ENCODE peak calls at places on chromosomes 3 and 15, in nine cellular contexts. One of them, this sample, is unnamed.

GRCh38 chr3:124234852-124235252 is 242.9 kb upstream of the ROPN1 start:
- DNase-seq in HuH-7.5: no peak
- DNase-seq in foreskin fibroblast: no peak
- DNase-seq in tibial artery: no peak
- DNase-seq in T-helper 17 cell: no peak
- DNase-seq in left cardiac atrium: peak
- DNase-seq in dermis microvascular lymphatic vessel endothelial cell: peak
- DNase-seq in heart right ventricle: peak
- DNase-seq in A673: no peak
- DNase-seq in this sample: no peak

GRCh38 chr3:190001426-190001825 is 119.3 kb downstream of the P3H2 start:
- DNase-seq in foreskin fibroblast: no peak
- DNase-seq in A673: peak
- DNase-seq in T-helper 17 cell: no peak
- DNase-seq in heart right ventricle: no peak
- DNase-seq in dermis microvascular lymphatic vessel endothelial cell: no peak
- DNase-seq in tibial artery: no peak
- DNase-seq in HuH-7.5: no peak
- DNase-seq in left cardiac atrium: no peak
- DNase-seq in this sample: peak

GRCh38 chr15:57079907-57080750 is 161.7 kb downstream of the TCF12 start:
- DNase-seq in left cardiac atrium: no peak
- DNase-seq in heart right ventricle: no peak
- DNase-seq in T-helper 17 cell: no peak
- DNase-seq in foreskin fibroblast: no peak
- DNase-seq in dermis microvascular lymphatic vessel endothelial cell: no peak
- DNase-seq in tibial artery: no peak
- DNase-seq in HuH-7.5: no peak
- DNase-seq in A673: peak
- DNase-seq in this sample: peak

GRCh38 chr3:113495035-113495434 is 19.9 kb downstream of the SPICE1 start:
- DNase-seq in HuH-7.5: no peak
- DNase-seq in A673: peak
- DNase-seq in left cardiac atrium: no peak
- DNase-seq in foreskin fibroblast: no peak
- DNase-seq in heart right ventricle: no peak
- DNase-seq in tibial artery: no peak
- DNase-seq in dermis microvascular lymphatic vessel endothelial cell: peak
- DNase-seq in T-helper 17 cell: no peak
- DNase-seq in this sample: peak

GRCh38 chr15:68385671-68386586 is 46.0 kb downstream of the ITGA11 start:
- DNase-seq in dermis microvascular lymphatic vessel endothelial cell: no peak
- DNase-seq in A673: no peak
- DNase-seq in T-helper 17 cell: no peak
- DNase-seq in heart right ventricle: no peak
- DNase-seq in tibial artery: peak
- DNase-seq in HuH-7.5: no peak
- DNase-seq in foreskin fibroblast: no peak
- DNase-seq in left cardiac atrium: no peak
- DNase-seq in this sample: no peak

GRCh38 chr3:159907828-159908227 is 80.8 kb upstream of the IL12A start:
- DNase-seq in left cardiac atrium: no peak
- DNase-seq in dermis microvascular lymphatic vessel endothelial cell: no peak
- DNase-seq in heart right ventricle: no peak
- DNase-seq in HuH-7.5: no peak
- DNase-seq in foreskin fibroblast: no peak
- DNase-seq in A673: no peak
- DNase-seq in T-helper 17 cell: no peak
- DNase-seq in tibial artery: no peak
- DNase-seq in this sample: no peak

GRCh38 chr3:69997486-69998307 is 1.8 kb upstream of the SAMMSON start:
- DNase-seq in foreskin fibroblast: no peak
- DNase-seq in heart right ventricle: no peak
- DNase-seq in A673: peak
- DNase-seq in HuH-7.5: no peak
- DNase-seq in T-helper 17 cell: no peak
- DNase-seq in tibial artery: no peak
- DNase-seq in dermis microvascular lymphatic vessel endothelial cell: no peak
- DNase-seq in left cardiac atrium: no peak
- DNase-seq in this sample: no peak

GRCh38 chr3:11547498-11547897 is 96.2 kb downstream of the VGLL4 start:
- DNase-seq in left cardiac atrium: no peak
- DNase-seq in foreskin fibroblast: no peak
- DNase-seq in HuH-7.5: no peak
- DNase-seq in tibial artery: no peak
- DNase-seq in T-helper 17 cell: no peak
- DNase-seq in dermis microvascular lymphatic vessel endothelial cell: no peak
- DNase-seq in heart right ventricle: no peak
- DNase-seq in A673: no peak
- DNase-seq in this sample: no peak

GRCh38 chr15:44550256-44550655 is 13.3 kb downstream of the EIF3J start:
- DNase-seq in T-helper 17 cell: no peak
- DNase-seq in A673: peak
- DNase-seq in foreskin fibroblast: peak
- DNase-seq in HuH-7.5: no peak
- DNase-seq in left cardiac atrium: no peak
- DNase-seq in tibial artery: no peak
- DNase-seq in dermis microvascular lymphatic vessel endothelial cell: peak
- DNase-seq in heart right ventricle: no peak
- DNase-seq in this sample: no peak

GRCh38 chr15:79282371-79283251 is at the start of gene ANKRD34C:
- DNase-seq in tibial artery: no peak
- DNase-seq in dermis microvascular lymphatic vessel endothelial cell: no peak
- DNase-seq in HuH-7.5: no peak
- DNase-seq in foreskin fibroblast: no peak
- DNase-seq in A673: no peak
- DNase-seq in left cardiac atrium: no peak
- DNase-seq in T-helper 17 cell: no peak
- DNase-seq in heart right ventricle: no peak
- DNase-seq in this sample: peak

GRCh38 chr15:77838595-77838994 is 205.9 kb upstream of the LINGO1 start:
- DNase-seq in T-helper 17 cell: no peak
- DNase-seq in dermis microvascular lymphatic vessel endothelial cell: no peak
- DNase-seq in A673: no peak
- DNase-seq in tibial artery: peak
- DNase-seq in HuH-7.5: no peak
- DNase-seq in left cardiac atrium: no peak
- DNase-seq in heart right ventricle: no peak
- DNase-seq in foreskin fibroblast: no peak
- DNase-seq in this sample: no peak

GRCh38 chr3:116863842-116864626 is 154.5 kb downstream of the TUSC7 start:
- DNase-seq in tibial artery: no peak
- DNase-seq in HuH-7.5: no peak
- DNase-seq in foreskin fibroblast: peak
- DNase-seq in left cardiac atrium: no peak
- DNase-seq in dermis microvascular lymphatic vessel endothelial cell: no peak
- DNase-seq in A673: peak
- DNase-seq in heart right ventricle: no peak
- DNase-seq in T-helper 17 cell: no peak
- DNase-seq in this sample: peak

GRCh38 chr3:123818324-123818920 is 65.7 kb downstream of the MYLK start:
- DNase-seq in HuH-7.5: no peak
- DNase-seq in A673: no peak
- DNase-seq in foreskin fibroblast: no peak
- DNase-seq in heart right ventricle: no peak
- DNase-seq in T-helper 17 cell: no peak
- DNase-seq in dermis microvascular lymphatic vessel endothelial cell: no peak
- DNase-seq in left cardiac atrium: no peak
- DNase-seq in tibial artery: no peak
- DNase-seq in this sample: no peak

GRCh38 chr3:9676780-9677179 is 26.9 kb upstream of the CPNE9 start:
- DNase-seq in heart right ventricle: no peak
- DNase-seq in tibial artery: no peak
- DNase-seq in HuH-7.5: no peak
- DNase-seq in foreskin fibroblast: peak
- DNase-seq in A673: no peak
- DNase-seq in T-helper 17 cell: no peak
- DNase-seq in dermis microvascular lymphatic vessel endothelial cell: peak
- DNase-seq in left cardiac atrium: no peak
- DNase-seq in this sample: no peak

GRCh38 chr3:52223449-52224408 is 1.7 kb downstream of the TLR9 start:
- DNase-seq in HuH-7.5: no peak
- DNase-seq in foreskin fibroblast: no peak
- DNase-seq in left cardiac atrium: no peak
- DNase-seq in A673: no peak
- DNase-seq in tibial artery: no peak
- DNase-seq in dermis microvascular lymphatic vessel endothelial cell: no peak
- DNase-seq in heart right ventricle: no peak
- DNase-seq in T-helper 17 cell: no peak
- DNase-seq in this sample: no peak

GRCh38 chr15:48072941-48073340 is 47.8 kb upstream of the SLC24A5 start:
- DNase-seq in A673: no peak
- DNase-seq in foreskin fibroblast: no peak
- DNase-seq in heart right ventricle: no peak
- DNase-seq in HuH-7.5: no peak
- DNase-seq in T-helper 17 cell: no peak
- DNase-seq in tibial artery: no peak
- DNase-seq in left cardiac atrium: no peak
- DNase-seq in dermis microvascular lymphatic vessel endothelial cell: no peak
- DNase-seq in this sample: no peak

GRCh38 chr3:148955544-148956346 is 35.6 kb upstream of the GYG1 start:
- DNase-seq in HuH-7.5: peak
- DNase-seq in A673: peak
- DNase-seq in tibial artery: peak
- DNase-seq in left cardiac atrium: peak
- DNase-seq in dermis microvascular lymphatic vessel endothelial cell: peak
- DNase-seq in foreskin fibroblast: peak
- DNase-seq in heart right ventricle: no peak
- DNase-seq in T-helper 17 cell: no peak
- DNase-seq in this sample: peak

GRCh38 chr3:43784640-43785011 is 93.9 kb downstream of the ABHD5 start:
- DNase-seq in foreskin fibroblast: no peak
- DNase-seq in HuH-7.5: no peak
- DNase-seq in left cardiac atrium: no peak
- DNase-seq in T-helper 17 cell: no peak
- DNase-seq in heart right ventricle: no peak
- DNase-seq in A673: no peak
- DNase-seq in dermis microvascular lymphatic vessel endothelial cell: no peak
- DNase-seq in tibial artery: no peak
- DNase-seq in this sample: no peak

GRCh38 chr3:185846041-185846440 is 21.2 kb upstream of the IGF2BP2 start:
- DNase-seq in tibial artery: no peak
- DNase-seq in dermis microvascular lymphatic vessel endothelial cell: no peak
- DNase-seq in heart right ventricle: no peak
- DNase-seq in A673: no peak
- DNase-seq in foreskin fibroblast: no peak
- DNase-seq in HuH-7.5: no peak
- DNase-seq in left cardiac atrium: no peak
- DNase-seq in T-helper 17 cell: no peak
- DNase-seq in this sample: no peak

GRCh38 chr3:37660782-37661181 is 200.9 kb upstream of the CTDSPL start:
- DNase-seq in foreskin fibroblast: no peak
- DNase-seq in tibial artery: no peak
- DNase-seq in heart right ventricle: no peak
- DNase-seq in A673: no peak
- DNase-seq in HuH-7.5: no peak
- DNase-seq in dermis microvascular lymphatic vessel endothelial cell: no peak
- DNase-seq in left cardiac atrium: no peak
- DNase-seq in T-helper 17 cell: no peak
- DNase-seq in this sample: no peak

GRCh38 chr3:73136941-73137340 is 75.5 kb downstream of the EBLN2 start:
- DNase-seq in HuH-7.5: no peak
- DNase-seq in A673: no peak
- DNase-seq in heart right ventricle: no peak
- DNase-seq in dermis microvascular lymphatic vessel endothelial cell: no peak
- DNase-seq in left cardiac atrium: no peak
- DNase-seq in tibial artery: no peak
- DNase-seq in T-helper 17 cell: no peak
- DNase-seq in foreskin fibroblast: no peak
- DNase-seq in this sample: peak

GRCh38 chr3:45960289-45960688 is 17.0 kb downstream of the CXCR6 start:
- DNase-seq in left cardiac atrium: no peak
- DNase-seq in dermis microvascular lymphatic vessel endothelial cell: no peak
- DNase-seq in A673: no peak
- DNase-seq in heart right ventricle: no peak
- DNase-seq in HuH-7.5: no peak
- DNase-seq in tibial artery: no peak
- DNase-seq in T-helper 17 cell: no peak
- DNase-seq in foreskin fibroblast: no peak
- DNase-seq in this sample: no peak

GRCh38 chr15:98651581-98652220 is 3.4 kb downstream of the IGF1R start:
- DNase-seq in foreskin fibroblast: no peak
- DNase-seq in left cardiac atrium: no peak
- DNase-seq in T-helper 17 cell: no peak
- DNase-seq in dermis microvascular lymphatic vessel endothelial cell: no peak
- DNase-seq in A673: no peak
- DNase-seq in heart right ventricle: no peak
- DNase-seq in tibial artery: no peak
- DNase-seq in HuH-7.5: no peak
- DNase-seq in this sample: peak

GRCh38 chr3:130729154-130729553 is 17.5 kb downstream of the PIK3R4 start:
- DNase-seq in left cardiac atrium: no peak
- DNase-seq in T-helper 17 cell: no peak
- DNase-seq in heart right ventricle: no peak
- DNase-seq in foreskin fibroblast: no peak
- DNase-seq in A673: no peak
- DNase-seq in dermis microvascular lymphatic vessel endothelial cell: no peak
- DNase-seq in tibial artery: no peak
- DNase-seq in HuH-7.5: no peak
- DNase-seq in this sample: peak

GRCh38 chr15:74193305-74193718 is 9.3 kb downstream of the STRA6 start:
- DNase-seq in tibial artery: no peak
- DNase-seq in HuH-7.5: no peak
- DNase-seq in dermis microvascular lymphatic vessel endothelial cell: no peak
- DNase-seq in foreskin fibroblast: peak
- DNase-seq in A673: peak
- DNase-seq in left cardiac atrium: no peak
- DNase-seq in T-helper 17 cell: no peak
- DNase-seq in heart right ventricle: no peak
- DNase-seq in this sample: peak

GRCh38 chr3:129651316-129652202 is 45.1 kb upstream of the PLXND1 start:
- DNase-seq in left cardiac atrium: peak
- DNase-seq in dermis microvascular lymphatic vessel endothelial cell: no peak
- DNase-seq in tibial artery: no peak
- DNase-seq in HuH-7.5: no peak
- DNase-seq in A673: peak
- DNase-seq in T-helper 17 cell: no peak
- DNase-seq in foreskin fibroblast: peak
- DNase-seq in heart right ventricle: no peak
- DNase-seq in this sample: peak

GRCh38 chr3:171088984-171089754 is 62.6 kb upstream of the SLC2A2 start:
- DNase-seq in heart right ventricle: no peak
- DNase-seq in left cardiac atrium: no peak
- DNase-seq in foreskin fibroblast: peak
- DNase-seq in HuH-7.5: no peak
- DNase-seq in dermis microvascular lymphatic vessel endothelial cell: no peak
- DNase-seq in T-helper 17 cell: no peak
- DNase-seq in tibial artery: no peak
- DNase-seq in A673: peak
- DNase-seq in this sample: no peak

GRCh38 chr3:23650371-23651140 is 155.2 kb upstream of the UBE2E1 start:
- DNase-seq in left cardiac atrium: no peak
- DNase-seq in heart right ventricle: no peak
- DNase-seq in foreskin fibroblast: peak
- DNase-seq in A673: no peak
- DNase-seq in T-helper 17 cell: no peak
- DNase-seq in HuH-7.5: no peak
- DNase-seq in dermis microvascular lymphatic vessel endothelial cell: no peak
- DNase-seq in tibial artery: no peak
- DNase-seq in this sample: no peak

GRCh38 chr3:34212175-34212574 is 413.7 kb downstream of the PDCD6IP start:
- DNase-seq in heart right ventricle: no peak
- DNase-seq in tibial artery: no peak
- DNase-seq in dermis microvascular lymphatic vessel endothelial cell: peak
- DNase-seq in A673: no peak
- DNase-seq in left cardiac atrium: no peak
- DNase-seq in T-helper 17 cell: no peak
- DNase-seq in foreskin fibroblast: peak
- DNase-seq in HuH-7.5: no peak
- DNase-seq in this sample: no peak

GRCh38 chr3:8739757-8740508 is 6.3 kb downstream of the CAV3 start:
- DNase-seq in heart right ventricle: no peak
- DNase-seq in foreskin fibroblast: peak
- DNase-seq in HuH-7.5: no peak
- DNase-seq in A673: no peak
- DNase-seq in dermis microvascular lymphatic vessel endothelial cell: no peak
- DNase-seq in T-helper 17 cell: no peak
- DNase-seq in tibial artery: no peak
- DNase-seq in left cardiac atrium: no peak
- DNase-seq in this sample: no peak

GRCh38 chr3:14483286-14483685 is 56.9 kb downstream of the GRIP2 start:
- DNase-seq in A673: no peak
- DNase-seq in T-helper 17 cell: no peak
- DNase-seq in heart right ventricle: no peak
- DNase-seq in HuH-7.5: no peak
- DNase-seq in tibial artery: no peak
- DNase-seq in left cardiac atrium: peak
- DNase-seq in dermis microvascular lymphatic vessel endothelial cell: no peak
- DNase-seq in foreskin fibroblast: no peak
- DNase-seq in this sample: no peak

This sample was measured in NCI-H69.